ENCODE peak calls at places on chromosome 18, in five cellular contexts. X is K562, M is H1, R is GM12878, J is HCT116. O is an unnamed sample. For H3K27me3, the result is how much of the 10 kb centered on the place peaks cover.

GRCh38 chr18:55539240-55539639 is 48.8 kb downstream of the TCF4 start:
- DNase-seq in X (no peak), M (no peak), R (no peak), J (no peak), O (no peak)

GRCh38 chr18:48363167-48363566 is 46.0 kb downstream of the ZBTB7C start:
- DNase-seq in X (no peak), M (no peak), R (no peak), J (no peak), O (no peak)

GRCh38 chr18:63149200-63149587 is 170.4 kb downstream of the BCL2 start:
- DNase-seq in X (no peak), M (no peak), R (no peak), J (no peak), O (no peak)

GRCh38 chr18:36583155-36583745 is 245.6 kb downstream of the TPGS2 start:
- DNase-seq in X (no peak), M (peak), R (peak), J (no peak), O (no peak)

GRCh38 chr18:27899893-27900292 is 277.0 kb downstream of the CDH2 start:
- DNase-seq in X (no peak), M (no peak), R (no peak), J (no peak), O (no peak)

GRCh38 chr18:61860302-61860701 is 32.5 kb downstream of the RNF152 start:
- DNase-seq in X (no peak), M (no peak), R (no peak), J (no peak), O (no peak)

GRCh38 chr18:46283268-46283667 is 179.1 kb downstream of the HAUS1 start:
- DNase-seq in X (peak), M (no peak), R (no peak), J (no peak), O (no peak)

GRCh38 chr18:46324556-46324955 is 220.4 kb downstream of the HAUS1 start:
- DNase-seq in X (peak), M (no peak), R (no peak), J (peak), O (peak)

GRCh38 chr18:62898359-62898758 is 183.0 kb downstream of the PHLPP1 start:
- DNase-seq in X (no peak), M (no peak), R (peak), J (no peak), O (no peak)

GRCh38 chr18:35236964-35237363 is 3.9 kb upstream of the ZNF397 start:
- DNase-seq in X (no peak), M (no peak), R (no peak), J (no peak), O (no peak)

GRCh38 chr18:7000484-7001096 is 117.0 kb downstream of the LAMA1 start:
- DNase-seq in X (peak), M (no peak), R (no peak), J (no peak), O (peak)

GRCh38 chr18:79449551-79450288 is 54.0 kb downstream of the NFATC1 start:
- DNase-seq in X (no peak), M (no peak), R (no peak), J (no peak), O (no peak)

GRCh38 chr18:35122586-35123224 is 81.5 kb downstream of the MAPRE2 start:
- DNase-seq in X (peak), M (no peak), R (no peak), J (no peak), O (no peak)

GRCh38 chr18:61748024-61748423 is 144.8 kb downstream of the RNF152 start:
- DNase-seq in X (no peak), M (no peak), R (no peak), J (no peak), O (no peak)

GRCh38 chr18:46830633-46831032 is 73.8 kb upstream of the ST8SIA5 start:
- DNase-seq in X (no peak), M (no peak), R (no peak), J (no peak), O (no peak)

GRCh38 chr18:76364282-76365259 is 130.5 kb downstream of the ZNF516 start:
- DNase-seq in X (no peak), M (no peak), R (peak), J (no peak), O (no peak)

DNA sequence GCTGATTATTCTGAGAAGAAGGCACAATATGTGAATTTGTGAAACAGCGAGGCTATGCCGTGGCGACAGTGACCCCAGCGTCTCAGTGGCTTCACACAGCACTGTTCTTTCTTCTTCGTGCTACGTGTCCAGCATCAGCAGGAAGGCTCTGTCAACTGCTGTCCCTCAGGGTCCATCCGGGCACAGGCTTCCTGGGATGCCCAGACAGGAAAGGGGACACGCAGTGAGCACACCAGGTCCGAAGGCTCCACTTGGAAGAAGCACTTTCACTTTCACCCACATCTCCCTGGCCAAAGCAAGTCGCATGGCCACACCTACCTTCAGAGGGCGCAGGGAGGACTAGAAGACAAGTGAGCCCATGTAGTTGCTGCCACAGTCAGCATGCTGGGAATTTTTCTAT is 47.3 kb downstream of the PTGR3 start:
- DNase-seq in X (peak), M (no peak), R (no peak), J (peak), O (peak)
- H3K27me3 ChIP-seq in X (under half), M (under half), R (under half), J (under half), O (under half)

GRCh38 chr18:77761332-77761731 is 511.7 kb downstream of the GALR1 start:
- DNase-seq in X (no peak), M (no peak), R (no peak), J (no peak), O (no peak)
- H3K4me3 ChIP-seq in X (no peak), M (no peak), R (no peak), J (no peak), O (no peak)

GRCh38 chr18:3388323-3388722 is 61.6 kb upstream of the TGIF1 start:
- DNase-seq in X (no peak), M (no peak), R (no peak), J (no peak), O (no peak)

GRCh38 chr18:3380384-3380961 is 69.5 kb upstream of the TGIF1 start:
- DNase-seq in X (peak), M (no peak), R (no peak), J (peak), O (no peak)

GRCh38 chr18:3388980-3389379 is 61.0 kb upstream of the TGIF1 start:
- DNase-seq in X (no peak), M (no peak), R (no peak), J (no peak), O (no peak)

GRCh38 chr18:3383381-3383915 is 66.5 kb upstream of the TGIF1 start:
- DNase-seq in X (no peak), M (no peak), R (no peak), J (no peak), O (no peak)

DNA sequence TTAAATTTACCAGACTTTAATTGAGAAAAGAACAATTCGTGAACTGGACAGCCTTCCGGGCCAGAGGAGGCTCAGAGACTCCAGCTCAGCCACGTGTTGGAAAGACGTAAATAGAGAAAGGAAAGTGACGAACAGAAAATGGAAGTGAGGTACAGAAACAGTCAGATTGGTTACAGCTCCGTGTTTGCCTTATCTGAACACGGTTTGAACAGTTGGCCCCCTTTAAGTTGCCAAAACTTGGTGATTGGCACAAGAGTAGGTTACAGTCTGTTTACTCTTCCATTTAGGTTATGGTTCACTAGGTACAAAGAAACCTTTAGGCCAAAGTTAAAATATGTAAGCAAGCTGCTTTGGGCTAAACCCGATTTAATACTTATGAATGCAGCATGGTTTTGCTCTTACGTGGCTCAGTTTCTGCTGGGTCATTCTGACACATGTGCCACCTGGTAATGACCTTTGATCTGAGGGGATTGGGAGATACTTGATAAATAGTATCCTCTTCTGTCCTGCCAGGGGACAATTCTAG is 65.2 kb upstream of the TGIF1 start:
- DNase-seq in X (no peak), M (no peak), R (peak), J (no peak), O (no peak)
- TF ChIP-seq SIN3A in X (no peak), M (no peak), R (no peak), J (no peak), O (no peak)

DNA sequence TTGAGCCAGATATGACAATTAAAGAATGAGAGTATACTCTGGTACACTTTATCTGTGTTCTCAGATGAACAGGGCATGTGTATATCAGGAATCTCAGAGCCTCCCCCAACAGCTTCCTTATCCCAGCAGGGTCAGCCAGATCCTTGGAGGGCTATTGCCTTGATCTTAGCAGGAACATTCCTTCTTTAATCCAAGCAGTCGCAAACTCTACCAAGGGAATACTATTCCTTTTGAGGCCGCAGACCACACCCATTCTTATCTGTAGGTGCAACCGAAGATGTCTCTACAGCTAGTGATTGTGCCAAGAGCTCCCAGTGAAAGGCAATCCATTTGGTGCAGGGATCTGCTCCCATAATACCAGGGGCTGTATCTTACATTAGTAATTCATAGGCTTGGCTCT is 118.3 kb upstream of the DOK6 start:
- DNase-seq in X (no peak), M (no peak), R (no peak), J (no peak), O (no peak)
- H3K27me3 ChIP-seq in X (under half), M (under half), R (under half), J (under half), O (under half)

GRCh38 chr18:42296192-42296591 is 341.2 kb downstream of the PIK3C3 start:
- DNase-seq in X (no peak), M (no peak), R (no peak), J (no peak), O (no peak)

GRCh38 chr18:42296723-42297122 is 341.7 kb downstream of the PIK3C3 start:
- DNase-seq in X (no peak), M (no peak), R (no peak), J (no peak), O (no peak)

GRCh38 chr18:42298744-42299685 is 344.0 kb downstream of the PIK3C3 start:
- DNase-seq in X (peak), M (peak), R (no peak), J (peak), O (peak)
- H3K4me3 ChIP-seq in X (no peak), M (no peak), R (no peak), J (no peak), O (peak)

GRCh38 chr18:13610517-13610916 is 115.8 kb downstream of the FAM210A start:
- DNase-seq in X (no peak), M (no peak), R (no peak), J (no peak), O (no peak)

GRCh38 chr18:13612111-13612997 is 114.0 kb downstream of the FAM210A start:
- DNase-seq in X (no peak), M (no peak), R (peak), J (no peak), O (no peak)

GRCh38 chr18:13611058-13611615 is 115.2 kb downstream of the FAM210A start:
- DNase-seq in X (no peak), M (no peak), R (no peak), J (no peak), O (no peak)

GRCh38 chr18:13613099-13613498 is 113.3 kb downstream of the FAM210A start:
- DNase-seq in X (no peak), M (no peak), R (no peak), J (no peak), O (no peak)

DNA sequence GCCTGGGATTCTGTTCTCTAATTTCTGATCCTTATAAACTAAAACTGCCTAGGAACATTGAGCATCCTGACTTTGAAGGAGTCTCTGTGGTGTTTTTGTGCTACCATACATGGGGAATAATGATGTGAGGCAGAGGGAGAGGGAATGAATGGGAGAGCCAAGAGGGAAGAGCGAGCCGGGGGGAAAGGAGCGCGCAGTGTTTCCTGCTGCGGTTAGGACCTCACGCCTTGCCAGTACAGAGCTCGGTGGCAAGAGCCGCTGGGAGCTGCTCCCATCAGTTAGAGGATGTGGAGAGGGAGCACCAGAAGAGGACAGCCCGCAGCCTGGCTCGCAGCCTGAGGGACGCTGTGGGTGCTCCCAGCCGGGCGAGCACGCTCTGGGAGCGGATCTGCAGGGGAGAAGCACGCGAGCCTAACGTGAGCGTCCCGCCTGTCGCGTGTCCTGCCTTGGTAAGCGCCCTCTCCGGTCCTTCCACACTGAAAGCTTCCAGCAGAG is 114.7 kb downstream of the FAM210A start:
- DNase-seq in X (no peak), M (no peak), R (no peak), J (no peak), O (no peak)
- TF ChIP-seq SIN3A in X (no peak), M (no peak), R (peak), J (no peak), O (no peak)

GRCh38 chr18:58473071-58473470 is 155.8 kb downstream of the ALPK2 start:
- DNase-seq in X (no peak), M (no peak), R (no peak), J (no peak), O (no peak)
- H3K27me3 ChIP-seq in X (under half), M (under half), R (under half), J (under half), O (under half)

DNA sequence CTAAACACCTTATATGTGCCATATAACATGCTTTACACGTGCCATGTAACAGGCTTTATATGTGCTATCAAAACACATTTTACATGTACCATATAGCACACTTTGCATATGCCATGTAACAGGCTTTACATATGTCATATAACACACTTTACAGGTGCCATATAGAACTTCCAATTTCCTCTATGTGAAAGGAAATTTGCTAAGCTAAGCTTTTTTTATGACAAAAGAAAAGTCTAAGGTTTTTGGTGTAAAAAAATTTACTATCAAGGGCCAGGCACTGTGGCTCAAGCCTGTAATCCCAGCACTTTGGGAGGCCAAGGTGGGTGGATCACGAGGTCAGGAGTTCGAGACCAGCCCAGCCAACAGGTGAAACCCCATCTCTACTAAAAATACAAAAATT is 136.5 kb downstream of the AKAIN1 start:
- DNase-seq in X (no peak), M (no peak), R (no peak), J (no peak), O (no peak)
- H3K4me3 ChIP-seq in X (no peak), M (no peak), R (no peak), J (no peak), O (no peak)

GRCh38 chr18:31275722-31276463 is 42.1 kb upstream of the DSG1 start:
- DNase-seq in X (no peak), M (no peak), R (no peak), J (peak), O (no peak)
- TF ChIP-seq SIN3A in X (no peak), M (no peak), R (no peak), J (no peak), O (no peak)

O was measured in Panc1.